ENCODE peak calls at places on chromosome 4, in seven cellular contexts. U is AG04450, M is astrocyte of the cerebellum, K is uterus, W is HCT116, C is epithelial cell of esophagus, H is A549. D is an unnamed sample.
A peak's percentile ranks its signal among the peaks of the same experiment; 100 is the strongest.

GRCh38 chr4:141046255-141046654 is 87.0 kb downstream of the RNF150 start:
- DNase-seq in C (peak; percentile 93), M (peak; percentile 95), K (no peak), U (peak; percentile 97), H (no peak), W (no peak), D (no peak)

GRCh38 chr4:130639871-130640270 is 1543.9 kb downstream of the C4orf33 start:
- DNase-seq in U (no peak), C (no peak), K (no peak), M (no peak), H (no peak), W (no peak), D (no peak)

GRCh38 chr4:143482753-143483362 is 30.6 kb upstream of the SMARCA5 start:
- DNase-seq in K (no peak), W (peak; percentile 28), U (peak; percentile 36), H (peak; percentile 9), M (peak; percentile 51), C (peak; percentile 57), D (no peak)

GRCh38 chr4:124262211-124263179 is 450.0 kb downstream of the ANKRD50 start:
- DNase-seq in K (peak; percentile 63), U (peak; percentile 73), H (peak; percentile 19), C (peak; percentile 85), M (peak; percentile 89), W (peak; percentile 79), D (peak; percentile 26)

GRCh38 chr4:154367659-154368058 is 123.9 kb downstream of the DCHS2 start:
- DNase-seq in U (no peak), M (no peak), H (no peak), C (no peak), K (no peak), W (no peak), D (no peak)

GRCh38 chr4:146975535-146975934 is 29.9 kb upstream of the TTC29 start:
- DNase-seq in M (no peak), H (no peak), K (no peak), W (no peak), C (no peak), U (no peak), D (no peak)

GRCh38 chr4:21898101-21898500 is 50.5 kb downstream of the KCNIP4 start:
- DNase-seq in W (no peak), U (no peak), H (no peak), C (no peak), M (no peak), K (no peak), D (no peak)

GRCh38 chr4:3671571-3672464 is 94.4 kb upstream of the ADRA2C start:
- DNase-seq in H (peak; percentile 28), M (no peak), K (no peak), C (no peak), U (no peak), W (no peak), D (no peak)

GRCh38 chr4:37767546-37767945 is 58.9 kb upstream of the PGM2 start:
- DNase-seq in H (no peak), K (peak; percentile 29), M (no peak), C (peak; percentile 90), U (no peak), W (no peak), D (peak; percentile 43)

GRCh38 chr4:99712099-99712498 is 54.5 kb upstream of the C4orf54 start:
- DNase-seq in M (no peak), H (no peak), U (no peak), K (no peak), C (no peak), W (no peak), D (no peak)

GRCh38 chr4:87030606-87031441 is 96.0 kb downstream of the AFF1 start:
- DNase-seq in H (no peak), K (no peak), M (no peak), U (no peak), W (no peak), C (no peak), D (no peak)

GRCh38 chr4:26268246-26268645 is 52.6 kb upstream of the RBPJ start:
- DNase-seq in K (no peak), W (no peak), M (no peak), H (no peak), U (no peak), C (no peak), D (no peak)

GRCh38 chr4:111776546-111776945 is 368.7 kb upstream of the FAM241A start:
- DNase-seq in K (no peak), H (no peak), M (no peak), W (no peak), U (no peak), C (no peak), D (no peak)

GRCh38 chr4:7199129-7199725 is 6.9 kb downstream of the SORCS2 start:
- DNase-seq in C (no peak), K (peak; percentile 16), U (no peak), W (no peak), M (no peak), H (no peak), D (no peak)

GRCh38 chr4:186820371-186820990 is 96.8 kb upstream of the FAT1 start:
- DNase-seq in K (no peak), W (peak; percentile 71), C (no peak), M (no peak), U (no peak), H (no peak), D (no peak)

GRCh38 chr4:107519057-107519456 is 201.0 kb downstream of the PAPSS1 start:
- DNase-seq in H (no peak), M (peak; percentile 31), K (no peak), U (no peak), C (peak; percentile 58), W (peak; percentile 19), D (no peak)

GRCh38 chr4:23163649-23164436 is 471.1 kb downstream of the GBA3 start:
- DNase-seq in M (peak; percentile 3), U (no peak), K (no peak), C (peak; percentile 66), H (no peak), W (no peak), D (no peak)

GRCh38 chr4:140427104-140427918 is at the start of gene CLGN:
- DNase-seq in H (peak; percentile 63), C (peak; percentile 47), K (peak; percentile 64), W (peak; percentile 45), M (peak; percentile 26), U (no peak), D (peak; percentile 7)

GRCh38 chr4:126957555-126958440 is 675.0 kb upstream of the INTU start:
- DNase-seq in M (peak; percentile 36), U (no peak), K (no peak), W (no peak), C (peak; percentile 37), H (no peak), D (no peak)

GRCh38 chr4:120018786-120019185 is 47.9 kb downstream of the MAD2L1 start:
- DNase-seq in C (no peak), M (no peak), H (no peak), K (no peak), W (no peak), U (no peak), D (no peak)

GRCh38 chr4:94177822-94178221 is 29.8 kb upstream of the SMARCAD1 start:
- DNase-seq in W (no peak), U (no peak), K (no peak), M (no peak), C (no peak), H (no peak), D (no peak)

GRCh38 chr4:114890773-114891172 is 222.6 kb downstream of the NDST4 start:
- DNase-seq in C (peak; percentile 8), M (no peak), W (no peak), H (no peak), U (no peak), K (no peak), D (no peak)

GRCh38 chr4:152828122-152828521 is 48.4 kb downstream of the ARFIP1 start:
- DNase-seq in C (peak; percentile 22), K (no peak), U (no peak), H (no peak), W (no peak), M (no peak), D (no peak)

DNA sequence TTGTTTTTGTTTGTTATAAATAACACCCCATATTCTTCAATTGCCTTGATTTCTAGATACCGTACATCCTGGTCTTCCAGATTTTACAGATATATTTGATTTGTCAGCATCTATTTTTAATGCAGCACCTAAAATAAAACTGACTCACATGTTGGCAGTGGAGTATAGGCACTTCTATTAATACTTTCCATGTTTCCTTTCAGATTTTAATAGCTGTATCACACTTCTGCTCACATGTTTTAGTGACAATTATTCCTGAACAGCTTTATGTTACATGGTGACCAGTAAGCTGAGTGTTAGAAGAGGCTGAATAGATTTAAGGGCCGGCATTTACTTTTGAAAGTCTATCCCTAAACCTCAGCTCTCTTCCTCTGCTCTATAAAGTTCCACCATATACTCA is 46.1 kb downstream of the C4orf46 start:
- DNase-seq in C (no peak), W (no peak), H (no peak), U (no peak), M (no peak), K (no peak), D (no peak)
- H3K4me3 ChIP-seq in C (no peak overlapping the region), W (no peak overlapping the region), H (no peak overlapping the region), U (no peak overlapping the region), M (no peak overlapping the region), K (no peak overlapping the region), D (no peak overlapping the region)

DNA sequence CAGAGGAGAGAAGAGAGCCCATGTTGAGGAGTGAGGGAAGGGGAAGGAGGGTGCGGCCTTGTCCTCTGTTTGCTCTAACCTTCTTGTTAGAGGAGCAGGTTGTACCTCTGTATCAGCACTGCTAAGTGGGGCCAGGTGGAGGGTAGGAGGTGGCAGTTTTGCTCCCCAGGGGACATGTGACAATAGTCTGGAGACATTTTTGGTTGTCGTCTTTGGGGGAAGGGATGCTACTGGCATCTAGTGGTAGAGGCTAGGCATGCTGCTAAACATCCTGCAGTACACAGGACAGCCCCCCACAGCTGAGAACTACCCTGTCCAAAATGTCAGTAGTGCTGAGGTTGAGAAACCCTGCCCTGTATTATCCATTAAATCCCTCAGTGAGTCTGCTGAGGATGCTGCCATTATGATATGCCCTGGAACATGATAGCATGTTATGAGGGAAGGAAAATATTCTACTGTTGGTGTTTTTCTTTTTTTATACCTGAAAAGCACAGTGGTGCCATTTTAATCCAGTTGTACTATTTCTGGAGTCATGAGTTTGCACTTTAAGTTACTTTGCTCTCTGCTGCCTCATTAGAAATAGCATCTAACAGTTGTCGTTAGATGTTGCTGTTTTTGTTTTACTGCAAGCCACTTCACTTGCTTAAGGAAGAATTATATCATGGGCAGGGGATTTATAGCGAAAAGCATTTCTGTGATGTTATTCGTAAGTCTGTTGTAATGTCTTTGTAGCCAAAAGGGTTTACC is 90.6 kb downstream of the LRP2BP start:
- DNase-seq in M (no peak), U (no peak), W (no peak), C (peak; percentile 13), H (no peak), K (no peak), D (no peak)
- TF ChIP-seq CTCF in M (peak; percentile 71), U (peak; percentile 48), W (peak; percentile 27), C (peak; percentile 30), H (peak; percentile 14), K (no peak), D (no peak)

GRCh38 chr4:174213734-174214101 is 69.7 kb downstream of the FBXO8 start:
- DNase-seq in W (no peak), U (no peak), C (no peak), K (no peak), H (no peak), M (no peak), D (no peak)
- H3K4me3 ChIP-seq in W (no peak overlapping the region), U (no peak overlapping the region), C (no peak overlapping the region), K (no peak overlapping the region), H (no peak overlapping the region), M (no peak overlapping the region), D (peak overlapping the region; percentile 13)

DNA sequence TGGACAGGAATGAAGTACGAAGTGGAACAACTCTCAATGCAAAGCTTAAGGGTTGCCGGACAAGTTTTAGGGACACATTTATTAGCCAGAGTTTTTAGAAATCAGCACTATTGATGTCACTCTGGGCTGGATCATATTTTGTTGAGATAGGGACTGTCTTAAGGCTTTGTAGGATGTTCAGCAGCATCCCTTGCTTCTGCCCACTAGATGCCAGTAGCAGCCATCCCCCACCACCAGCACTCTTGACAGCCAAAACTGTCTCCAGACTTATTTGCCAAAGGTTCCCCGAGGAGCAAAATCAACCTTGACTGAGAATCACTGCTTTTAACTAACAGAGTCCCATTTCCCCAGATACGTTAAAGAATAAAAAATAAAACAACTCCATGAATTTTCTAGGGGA is 1497.3 kb downstream of the STIM2 start:
- DNase-seq in H (no peak), U (no peak), K (no peak), M (no peak), W (peak; percentile 7), C (peak; percentile 41), D (no peak)
- TF ChIP-seq CTCF in H (no peak), U (peak; percentile 42), K (no peak), M (no peak), W (no peak), C (peak; percentile 42), D (no peak)

D was measured in tibial nerve.